ENCODE peak calls at places on chromosomes 12 and 14, in nine cellular contexts. One of them, this sample, is unnamed.
A peak's percentile ranks its signal among the peaks of the same experiment; 100 is the strongest.

GRCh38 chr12:79063258-79063657 is 198.7 kb downstream of the SYT1 start:
- DNase-seq in body of pancreas: no peak
- DNase-seq in GM20000: no peak
- DNase-seq in Calu3: peak; percentile 8
- DNase-seq in GM13976: no peak
- DNase-seq in fibroblast of the aortic adventitia: peak; percentile 22
- DNase-seq in CD4-positive, alpha-beta T cell: no peak
- DNase-seq in GM23338: peak; percentile 59
- DNase-seq in tibial artery: no peak
- DNase-seq in this sample: no peak

GRCh38 chr12:80058586-80058985 is 40.8 kb upstream of the OTOGL start:
- DNase-seq in body of pancreas: no peak
- DNase-seq in GM20000: no peak
- DNase-seq in Calu3: no peak
- DNase-seq in GM13976: no peak
- DNase-seq in fibroblast of the aortic adventitia: no peak
- DNase-seq in CD4-positive, alpha-beta T cell: no peak
- DNase-seq in GM23338: no peak
- DNase-seq in tibial artery: no peak
- DNase-seq in this sample: no peak

GRCh38 chr14:35403085-35403396 is 1.5 kb downstream of the NFKBIA start:
- DNase-seq in body of pancreas: peak; percentile 24
- DNase-seq in GM20000: no peak
- DNase-seq in Calu3: no peak
- DNase-seq in GM13976: no peak
- DNase-seq in fibroblast of the aortic adventitia: peak; percentile 65
- DNase-seq in CD4-positive, alpha-beta T cell: no peak
- DNase-seq in GM23338: no peak
- DNase-seq in tibial artery: peak; percentile 76
- DNase-seq in this sample: no peak

GRCh38 chr12:119780786-119781434 is 96.2 kb downstream of the CIT start:
- DNase-seq in body of pancreas: peak; percentile 80
- DNase-seq in GM20000: no peak
- DNase-seq in Calu3: peak; percentile 71
- DNase-seq in GM13976: no peak
- DNase-seq in fibroblast of the aortic adventitia: peak; percentile 63
- DNase-seq in CD4-positive, alpha-beta T cell: no peak
- DNase-seq in GM23338: peak; percentile 73
- DNase-seq in tibial artery: no peak
- DNase-seq in this sample: no peak

GRCh38 chr12:65630555-65630954 is 193.7 kb upstream of the HMGA2 start:
- DNase-seq in body of pancreas: no peak
- DNase-seq in GM20000: no peak
- DNase-seq in Calu3: no peak
- DNase-seq in GM13976: no peak
- DNase-seq in fibroblast of the aortic adventitia: no peak
- DNase-seq in CD4-positive, alpha-beta T cell: no peak
- DNase-seq in GM23338: no peak
- DNase-seq in tibial artery: no peak
- DNase-seq in this sample: no peak

GRCh38 chr12:124388679-124389536 is 94.0 kb downstream of the RFLNA start:
- DNase-seq in body of pancreas: peak; percentile 92
- DNase-seq in GM20000: peak; percentile 75
- DNase-seq in Calu3: no peak
- DNase-seq in GM13976: no peak
- DNase-seq in fibroblast of the aortic adventitia: peak; percentile 86
- DNase-seq in CD4-positive, alpha-beta T cell: peak; percentile 56
- DNase-seq in GM23338: peak; percentile 72
- DNase-seq in tibial artery: peak; percentile 97
- DNase-seq in this sample: no peak

GRCh38 chr12:91628656-91629055 is 446.0 kb upstream of the DCN start:
- DNase-seq in body of pancreas: no peak
- DNase-seq in GM20000: no peak
- DNase-seq in Calu3: no peak
- DNase-seq in GM13976: no peak
- DNase-seq in fibroblast of the aortic adventitia: no peak
- DNase-seq in CD4-positive, alpha-beta T cell: no peak
- DNase-seq in GM23338: no peak
- DNase-seq in tibial artery: no peak
- DNase-seq in this sample: no peak

GRCh38 chr14:96345669-96346068 is 17.5 kb downstream of the ATG2B start:
- DNase-seq in body of pancreas: no peak
- DNase-seq in GM20000: no peak
- DNase-seq in Calu3: no peak
- DNase-seq in GM13976: no peak
- DNase-seq in fibroblast of the aortic adventitia: no peak
- DNase-seq in CD4-positive, alpha-beta T cell: no peak
- DNase-seq in GM23338: no peak
- DNase-seq in tibial artery: no peak
- DNase-seq in this sample: no peak

GRCh38 chr12:124524231-124524925 is 43.0 kb downstream of the NCOR2 start:
- DNase-seq in body of pancreas: no peak
- DNase-seq in GM20000: no peak
- DNase-seq in Calu3: peak; percentile 37
- DNase-seq in GM13976: no peak
- DNase-seq in fibroblast of the aortic adventitia: peak; percentile 82
- DNase-seq in CD4-positive, alpha-beta T cell: no peak
- DNase-seq in GM23338: no peak
- DNase-seq in tibial artery: no peak
- DNase-seq in this sample: no peak

GRCh38 chr12:100959481-100959880 is 164.9 kb downstream of the ANO4 start:
- DNase-seq in body of pancreas: no peak
- DNase-seq in GM20000: no peak
- DNase-seq in Calu3: peak; percentile 27
- DNase-seq in GM13976: no peak
- DNase-seq in fibroblast of the aortic adventitia: peak; percentile 86
- DNase-seq in CD4-positive, alpha-beta T cell: no peak
- DNase-seq in GM23338: no peak
- DNase-seq in tibial artery: no peak
- DNase-seq in this sample: no peak

GRCh38 chr12:62656576-62657362 is 190.1 kb downstream of the MON2 start:
- DNase-seq in body of pancreas: no peak
- DNase-seq in GM20000: no peak
- DNase-seq in Calu3: no peak
- DNase-seq in GM13976: no peak
- DNase-seq in fibroblast of the aortic adventitia: no peak
- DNase-seq in CD4-positive, alpha-beta T cell: no peak
- DNase-seq in GM23338: peak; percentile 68
- DNase-seq in tibial artery: no peak
- DNase-seq in this sample: no peak

GRCh38 chr12:111368684-111369495 is at the start of gene PHETA1:
- DNase-seq in body of pancreas: peak; percentile 96
- DNase-seq in GM20000: peak; percentile 96
- DNase-seq in Calu3: peak; percentile 94
- DNase-seq in GM13976: peak; percentile 95
- DNase-seq in fibroblast of the aortic adventitia: peak; percentile 82
- DNase-seq in CD4-positive, alpha-beta T cell: peak; percentile 50
- DNase-seq in GM23338: peak; percentile 96
- DNase-seq in tibial artery: peak; percentile 97
- DNase-seq in this sample: peak; percentile 94

GRCh38 chr12:3987571-3987970 is 114.4 kb upstream of the PARP11 start:
- DNase-seq in body of pancreas: no peak
- DNase-seq in GM20000: no peak
- DNase-seq in Calu3: no peak
- DNase-seq in GM13976: no peak
- DNase-seq in fibroblast of the aortic adventitia: no peak
- DNase-seq in CD4-positive, alpha-beta T cell: no peak
- DNase-seq in GM23338: no peak
- DNase-seq in tibial artery: no peak
- DNase-seq in this sample: no peak

GRCh38 chr12:106841471-106842302 is 67.2 kb downstream of the RIC8B start:
- DNase-seq in body of pancreas: peak; percentile 52
- DNase-seq in GM20000: peak; percentile 44
- DNase-seq in Calu3: peak; percentile 60
- DNase-seq in GM13976: peak; percentile 58
- DNase-seq in fibroblast of the aortic adventitia: peak; percentile 74
- DNase-seq in CD4-positive, alpha-beta T cell: no peak
- DNase-seq in GM23338: peak; percentile 59
- DNase-seq in tibial artery: no peak
- DNase-seq in this sample: peak; percentile 50

GRCh38 chr12:16610006-16610520 is 4.1 kb upstream of the LMO3 start:
- DNase-seq in body of pancreas: no peak
- DNase-seq in GM20000: no peak
- DNase-seq in Calu3: no peak
- DNase-seq in GM13976: no peak
- DNase-seq in fibroblast of the aortic adventitia: no peak
- DNase-seq in CD4-positive, alpha-beta T cell: no peak
- DNase-seq in GM23338: no peak
- DNase-seq in tibial artery: no peak
- DNase-seq in this sample: no peak

GRCh38 chr12:123085730-123086487 is 65.0 kb downstream of the PITPNM2 start:
- DNase-seq in body of pancreas: peak; percentile 60
- DNase-seq in GM20000: no peak
- DNase-seq in Calu3: peak; percentile 95
- DNase-seq in GM13976: no peak
- DNase-seq in fibroblast of the aortic adventitia: no peak
- DNase-seq in CD4-positive, alpha-beta T cell: no peak
- DNase-seq in GM23338: no peak
- DNase-seq in tibial artery: no peak
- DNase-seq in this sample: no peak

DNA sequence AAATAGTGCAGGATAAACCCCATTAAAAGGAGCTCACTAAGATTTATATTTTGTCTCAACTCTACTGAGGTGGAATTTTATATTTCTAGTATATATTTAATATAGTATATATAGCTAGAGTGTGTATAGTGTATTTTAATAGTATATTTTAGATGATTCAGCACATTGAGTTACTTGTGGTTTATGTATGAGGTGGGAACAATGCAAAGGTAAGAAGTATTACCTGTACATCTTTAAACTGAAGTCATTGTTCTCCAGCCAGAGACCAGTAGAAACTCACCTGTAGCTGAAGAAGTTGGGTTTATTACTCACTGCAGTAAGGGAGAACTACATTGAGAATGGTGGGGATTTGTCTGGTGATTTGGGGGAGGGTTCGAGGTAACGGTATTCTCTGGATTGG is 15.9 kb downstream of the ETNK1 start:
- DNase-seq in body of pancreas: no peak
- DNase-seq in GM20000: no peak
- DNase-seq in Calu3: no peak
- DNase-seq in GM13976: no peak
- DNase-seq in fibroblast of the aortic adventitia: no peak
- DNase-seq in CD4-positive, alpha-beta T cell: no peak
- DNase-seq in GM23338: no peak
- DNase-seq in tibial artery: no peak
- DNase-seq in this sample: no peak
- TF ChIP-seq CTCF in body of pancreas: no peak
- TF ChIP-seq CTCF in GM20000: no peak
- TF ChIP-seq CTCF in Calu3: no peak
- TF ChIP-seq CTCF in GM13976: no peak
- TF ChIP-seq CTCF in fibroblast of the aortic adventitia: no peak
- TF ChIP-seq CTCF in CD4-positive, alpha-beta T cell: no peak
- TF ChIP-seq CTCF in GM23338: no peak
- TF ChIP-seq CTCF in tibial artery: no peak
- TF ChIP-seq CTCF in this sample: no peak

DNA sequence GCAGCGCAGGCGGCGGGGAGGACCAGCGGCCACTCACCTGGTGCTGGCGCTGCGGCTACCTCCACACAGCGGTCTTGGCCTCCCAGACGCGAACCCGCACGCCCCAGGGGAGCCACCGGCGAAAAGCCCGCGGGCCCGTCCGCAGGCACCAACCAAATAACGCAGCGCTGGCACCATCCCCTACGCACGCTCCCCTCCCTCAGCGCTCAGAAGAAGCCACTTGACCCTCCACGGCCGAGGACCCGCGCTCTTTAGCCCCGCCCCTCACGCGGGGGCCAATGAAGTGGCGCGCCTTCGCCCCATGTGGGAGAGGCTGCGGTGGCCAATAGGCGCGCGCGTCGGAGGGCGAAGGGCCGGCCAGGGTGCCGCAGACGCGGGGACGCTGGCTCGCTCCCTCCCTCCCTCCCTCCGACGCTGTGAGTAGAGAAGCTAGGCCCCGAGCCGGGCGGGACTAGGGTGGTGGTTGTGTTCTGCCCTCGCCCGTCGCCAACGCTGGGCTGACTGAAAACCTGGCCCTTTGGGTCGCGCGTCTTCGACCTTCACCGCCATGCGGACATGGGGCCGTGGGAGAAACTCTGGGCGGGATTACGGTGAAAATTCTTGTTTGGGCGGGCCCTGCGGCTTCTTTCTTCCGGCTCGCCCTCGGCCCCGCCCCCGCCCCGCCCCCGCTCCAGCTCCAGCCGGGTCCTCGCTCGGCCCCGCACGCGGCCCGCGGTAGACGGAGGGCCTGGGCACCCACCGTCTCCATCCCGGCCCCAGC is at the start of the genes DMAC2L and L2HGDH:
- DNase-seq in body of pancreas: peak; percentile 95
- DNase-seq in GM20000: peak; percentile 98
- DNase-seq in Calu3: peak; percentile 95
- DNase-seq in GM13976: peak; percentile 98
- DNase-seq in fibroblast of the aortic adventitia: peak; percentile 84
- DNase-seq in CD4-positive, alpha-beta T cell: peak; percentile 77
- DNase-seq in GM23338: peak; percentile 98
- DNase-seq in tibial artery: peak; percentile 96
- DNase-seq in this sample: peak; percentile 97
- TF ChIP-seq CTCF in body of pancreas: peak; percentile 41
- TF ChIP-seq CTCF in GM20000: no peak
- TF ChIP-seq CTCF in Calu3: peak; percentile 46
- TF ChIP-seq CTCF in GM13976: no peak
- TF ChIP-seq CTCF in fibroblast of the aortic adventitia: no peak
- TF ChIP-seq CTCF in CD4-positive, alpha-beta T cell: no peak
- TF ChIP-seq CTCF in GM23338: peak; percentile 42
- TF ChIP-seq CTCF in tibial artery: no peak
- TF ChIP-seq CTCF in this sample: peak; percentile 46

GRCh38 chr12:51262758-51263177 is 7.4 kb downstream of the SMAGP start:
- DNase-seq in body of pancreas: peak; percentile 90
- DNase-seq in GM20000: no peak
- DNase-seq in Calu3: peak; percentile 63
- DNase-seq in GM13976: no peak
- DNase-seq in fibroblast of the aortic adventitia: peak; percentile 45
- DNase-seq in CD4-positive, alpha-beta T cell: no peak
- DNase-seq in GM23338: peak; percentile 84
- DNase-seq in tibial artery: no peak
- DNase-seq in this sample: no peak
- TF ChIP-seq CTCF in body of pancreas: peak; percentile 74
- TF ChIP-seq CTCF in GM20000: peak; percentile 7
- TF ChIP-seq CTCF in Calu3: no peak
- TF ChIP-seq CTCF in GM13976: peak; percentile 10
- TF ChIP-seq CTCF in fibroblast of the aortic adventitia: no peak
- TF ChIP-seq CTCF in CD4-positive, alpha-beta T cell: peak; percentile 27
- TF ChIP-seq CTCF in GM23338: peak; percentile 66
- TF ChIP-seq CTCF in tibial artery: peak; percentile 16
- TF ChIP-seq CTCF in this sample: peak; percentile 16

GRCh38 chr12:108854055-108854452 is 3.3 kb downstream of the SSH1 start:
- DNase-seq in body of pancreas: no peak
- DNase-seq in GM20000: no peak
- DNase-seq in Calu3: peak; percentile 28
- DNase-seq in GM13976: no peak
- DNase-seq in fibroblast of the aortic adventitia: peak; percentile 99
- DNase-seq in CD4-positive, alpha-beta T cell: no peak
- DNase-seq in GM23338: no peak
- DNase-seq in tibial artery: peak; percentile 83
- DNase-seq in this sample: no peak
- TF ChIP-seq CTCF in body of pancreas: no peak
- TF ChIP-seq CTCF in GM20000: no peak
- TF ChIP-seq CTCF in Calu3: peak; percentile 26
- TF ChIP-seq CTCF in GM13976: peak; percentile 8
- TF ChIP-seq CTCF in fibroblast of the aortic adventitia: peak; percentile 34
- TF ChIP-seq CTCF in CD4-positive, alpha-beta T cell: no peak
- TF ChIP-seq CTCF in GM23338: peak; percentile 18
- TF ChIP-seq CTCF in tibial artery: peak; percentile 47
- TF ChIP-seq CTCF in this sample: peak; percentile 27